ENCODE peak calls at places on chromosome 16, in seven cellular contexts. D is heart left ventricle, K is IMR-90, Y is HCT116, L is esophagus squamous epithelium, C is breast epithelium, S is transverse colon. B is an unnamed sample.

GRCh38 chr16:67235816-67236547 is 9.1 kb downstream of the TMEM208 start:
- DNase-seq in D (no peak), S (no peak), C (no peak), K (no peak), L (no peak), Y (no peak), B (no peak)

GRCh38 chr16:83199012-83199411 is 572.2 kb downstream of the CDH13 start:
- DNase-seq in L (no peak), C (no peak), D (no peak), S (no peak), Y (no peak), K (no peak), B (no peak)

GRCh38 chr16:28291651-28292626 is at the start of gene SBK1:
- DNase-seq in Y (peak), C (peak), L (no peak), K (peak), D (peak), S (peak), B (peak)

GRCh38 chr16:54317306-54317705 is 30.7 kb upstream of the IRX3 start:
- DNase-seq in K (no peak), C (no peak), D (no peak), Y (no peak), S (no peak), L (no peak), B (no peak)

GRCh38 chr16:10514369-10515055 is 65.9 kb downstream of the EMP2 start:
- DNase-seq in L (no peak), S (peak), D (no peak), C (peak), K (peak), Y (peak), B (no peak)

GRCh38 chr16:65068151-65068740 is 53.6 kb downstream of the CDH11 start:
- DNase-seq in D (no peak), C (no peak), K (peak), S (no peak), Y (no peak), L (no peak), B (peak)

GRCh38 chr16:54488729-54489128 is 202.1 kb upstream of the IRX3 start:
- DNase-seq in L (no peak), K (no peak), C (no peak), Y (no peak), S (no peak), D (no peak), B (peak)

GRCh38 chr16:75079346-75079926 is 37.1 kb downstream of the LDHD start:
- DNase-seq in Y (no peak), D (no peak), S (no peak), K (no peak), C (no peak), L (no peak), B (no peak)

GRCh38 chr16:49992825-49993224 is 32.2 kb upstream of the CNEP1R1 start:
- DNase-seq in L (no peak), C (no peak), D (no peak), K (no peak), Y (no peak), S (no peak), B (no peak)

GRCh38 chr16:51508813-51509212 is 357.7 kb upstream of the SALL1 start:
- DNase-seq in L (no peak), S (no peak), K (peak), C (no peak), Y (no peak), D (no peak), B (no peak)

GRCh38 chr16:29825145-29826044 is 5.1 kb downstream of the MVP start:
- DNase-seq in D (peak), L (no peak), K (peak), Y (no peak), C (no peak), S (peak), B (no peak)

GRCh38 chr16:16019488-16019887 is 70.1 kb downstream of the ABCC1 start:
- DNase-seq in C (no peak), D (no peak), S (no peak), K (peak), Y (peak), L (no peak), B (no peak)

GRCh38 chr16:28923652-28924398 is 1.2 kb downstream of the RABEP2 start:
- DNase-seq in C (no peak), D (no peak), Y (no peak), S (peak), L (no peak), K (no peak), B (no peak)

GRCh38 chr16:47230296-47230695 is 86.6 kb upstream of the NETO2 start:
- DNase-seq in C (no peak), D (no peak), K (no peak), S (no peak), L (no peak), Y (no peak), B (no peak)

GRCh38 chr16:14232106-14232890 is 161.2 kb downstream of the MRTFB start:
- DNase-seq in K (peak), Y (no peak), S (no peak), L (no peak), D (no peak), C (no peak), B (no peak)

GRCh38 chr16:70767377-70768204 is 33.4 kb downstream of the VAC14 start:
- DNase-seq in S (no peak), L (no peak), Y (no peak), C (no peak), K (no peak), D (no peak), B (no peak)

GRCh38 chr16:66099261-66099660 is 267.2 kb upstream of the CDH5 start:
- DNase-seq in K (no peak), D (no peak), L (no peak), Y (no peak), C (no peak), S (no peak), B (no peak)

GRCh38 chr16:51150894-51151320 is at the start of gene SALL1:
- DNase-seq in K (no peak), Y (no peak), L (no peak), S (no peak), D (no peak), C (no peak), B (no peak)

GRCh38 chr16:8665529-8665928 is 8.9 kb upstream of the ABAT start:
- DNase-seq in C (no peak), D (no peak), K (no peak), Y (no peak), S (no peak), L (no peak), B (no peak)

GRCh38 chr16:57826706-57827625 is 24.7 kb upstream of the KIFC3 start:
- DNase-seq in L (no peak), D (peak), C (no peak), S (no peak), K (no peak), Y (no peak), B (no peak)

GRCh38 chr16:66131156-66131807 is 235.2 kb upstream of the CDH5 start:
- DNase-seq in C (no peak), L (no peak), S (no peak), Y (no peak), D (no peak), K (peak), B (no peak)

GRCh38 chr16:49478107-49478506 is 104.5 kb downstream of the C16orf78 start:
- DNase-seq in S (no peak), D (no peak), L (no peak), C (no peak), Y (no peak), K (no peak), B (no peak)

GRCh38 chr16:16133943-16134604 is 89.2 kb downstream of the ABCC6 start:
- DNase-seq in C (no peak), L (no peak), D (no peak), S (no peak), K (no peak), Y (no peak), B (no peak)

GRCh38 chr16:4179020-4179419 is 62.8 kb upstream of the ADCY9 start:
- DNase-seq in L (no peak), C (peak), K (peak), Y (peak), D (no peak), S (peak), B (no peak)

GRCh38 chr16:49748322-49748721 is 107.6 kb downstream of the ZNF423 start:
- DNase-seq in K (no peak), L (no peak), D (peak), S (no peak), C (peak), Y (peak), B (peak)

GRCh38 chr16:50685456-50686058 is 4.4 kb upstream of the SNX20 start:
- DNase-seq in S (no peak), C (no peak), K (no peak), L (no peak), Y (no peak), D (no peak), B (no peak)

GRCh38 chr16:70664325-70665112 is 18.2 kb downstream of the IL34 start:
- DNase-seq in K (no peak), C (no peak), S (no peak), L (no peak), D (peak), Y (no peak), B (no peak)

GRCh38 chr16:28531777-28532744 is 6.7 kb downstream of the NUPR1 start:
- DNase-seq in D (peak), S (peak), K (no peak), L (no peak), Y (peak), C (no peak), B (peak)

GRCh38 chr16:75078886-75079285 is 37.7 kb downstream of the LDHD start:
- DNase-seq in C (no peak), S (no peak), D (no peak), K (no peak), L (no peak), Y (no peak), B (no peak)

GRCh38 chr16:71479420-71479819 is 9.7 kb downstream of the ZNF19 start:
- DNase-seq in D (no peak), C (no peak), Y (no peak), L (no peak), S (peak), K (peak), B (no peak)

GRCh38 chr16:4338125-4338582 is 13.0 kb downstream of the PAM16 start:
- DNase-seq in C (no peak), Y (no peak), K (no peak), S (no peak), D (no peak), L (no peak), B (no peak)

GRCh38 chr16:31875112-31875803 is 1.7 kb downstream of the ZNF267 start:
- DNase-seq in K (peak), C (no peak), S (no peak), Y (no peak), L (no peak), D (no peak), B (no peak)

GRCh38 chr16:83953796-83954576 is 946 bp downstream of the OSGIN1 start:
- DNase-seq in Y (peak), K (peak), S (no peak), D (no peak), C (peak), L (no peak), B (no peak)

DNA sequence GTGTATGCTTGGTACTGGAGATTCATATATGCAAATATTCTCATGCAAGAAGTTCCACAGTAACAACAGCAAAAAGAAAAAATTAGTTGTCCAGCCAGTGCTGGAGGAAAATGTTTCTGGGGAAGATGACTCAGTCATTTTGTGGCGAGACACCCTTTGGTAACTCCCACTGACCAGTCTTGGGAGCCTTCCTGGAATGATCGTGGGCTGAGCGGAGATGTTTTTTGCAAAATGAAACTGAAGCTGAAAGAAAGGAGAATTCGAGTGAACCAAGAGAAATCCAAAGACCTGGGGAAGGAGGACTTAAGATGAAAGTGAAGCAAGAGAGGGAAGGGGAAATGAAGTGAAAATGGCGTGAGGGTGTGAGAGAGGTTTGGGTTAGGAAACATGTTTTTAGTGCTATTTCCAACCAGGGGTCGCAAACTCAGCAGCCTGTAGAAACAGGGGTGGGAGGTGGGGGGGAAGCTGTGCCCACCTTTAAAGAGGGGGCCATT is 5.2 kb downstream of the ITPRIPL2 start:
- DNase-seq in D (peak), C (peak), L (no peak), S (peak), K (peak), Y (no peak), B (no peak)
- H3K27ac ChIP-seq in D (peak), C (peak), L (peak), S (peak), K (peak), Y (peak), B (peak)

GRCh38 chr16:24218299-24218698 is 37.8 kb upstream of the CACNG3 start:
- DNase-seq in D (no peak), K (no peak), C (no peak), Y (no peak), S (no peak), L (no peak), B (no peak)
- TF ChIP-seq POLR2A in D (no peak), K (no peak), C (no peak), Y (no peak), S (no peak), L (no peak), B (no peak)

DNA sequence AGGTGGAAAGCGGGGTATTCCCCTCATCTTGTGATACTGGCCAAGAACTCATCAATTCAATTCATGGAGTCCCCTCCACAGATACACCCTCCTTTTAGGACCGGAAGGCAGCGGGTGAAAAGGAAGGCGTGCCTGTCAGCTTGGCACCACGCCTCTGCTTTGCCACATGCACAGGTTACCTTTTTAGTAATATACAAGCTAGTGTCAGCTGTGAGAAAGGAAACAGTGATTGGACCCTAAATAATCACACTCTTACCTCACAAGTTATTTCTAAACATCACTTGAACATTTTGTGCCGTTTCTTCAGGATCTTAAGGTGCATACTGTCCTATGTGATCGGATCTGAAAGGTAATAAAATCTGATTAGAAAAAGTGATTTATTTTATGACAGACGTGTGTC is 15.7 kb downstream of the ZDHHC7 start:
- DNase-seq in K (no peak), Y (no peak), L (no peak), D (no peak), S (no peak), C (no peak), B (no peak)
- H3K27ac ChIP-seq in K (peak), Y (no peak), L (peak), D (no peak), S (peak), C (peak), B (peak)

GRCh38 chr16:1782408-1783247 is at the start of the genes NUBP2 and SPSB3:
- DNase-seq in D (peak), K (peak), L (peak), Y (peak), S (peak), C (peak), B (peak)
- TF ChIP-seq POLR2A in D (peak), K (no peak), L (no peak), Y (no peak), S (peak), C (no peak), B (peak)

GRCh38 chr16:87461466-87461975 is 31.3 kb downstream of the ZCCHC14 start:
- DNase-seq in L (no peak), S (peak), C (peak), Y (peak), K (no peak), D (peak), B (peak)
- H3K27ac ChIP-seq in L (peak), S (peak), C (peak), Y (no peak), K (no peak), D (no peak), B (no peak)

GRCh38 chr16:89922477-89922883 is 662 bp upstream of the TUBB3 start:
- DNase-seq in D (peak), C (no peak), K (peak), S (peak), Y (peak), L (peak), B (no peak)
- TF ChIP-seq POLR2A in D (no peak), C (no peak), K (no peak), S (no peak), Y (peak), L (no peak), B (no peak)

DNA sequence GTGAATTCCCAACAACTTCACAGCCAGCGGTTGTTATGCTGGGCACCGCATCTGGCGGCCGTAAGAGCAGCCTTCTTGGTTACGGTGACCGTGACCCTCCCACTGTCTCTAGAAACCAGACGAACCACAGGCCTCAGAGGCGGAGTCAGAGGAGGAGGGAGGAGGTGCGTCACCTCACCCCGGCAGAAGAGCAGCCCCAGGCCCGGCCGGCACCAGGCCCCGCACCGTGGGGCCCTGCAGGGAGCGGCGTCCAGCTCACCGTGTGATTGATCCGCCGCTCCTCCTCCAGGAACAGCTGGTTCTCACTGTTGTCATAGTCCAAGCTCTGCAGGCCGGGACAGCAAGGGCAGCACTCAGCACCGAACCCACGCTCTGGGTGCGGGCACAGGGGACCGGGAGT is 13.7 kb downstream of the CLCN7 start:
- DNase-seq in S (no peak), Y (no peak), L (no peak), K (no peak), C (no peak), D (no peak), B (no peak)
- H3K27ac ChIP-seq in S (peak), Y (no peak), L (no peak), K (no peak), C (no peak), D (no peak), B (no peak)

DNA sequence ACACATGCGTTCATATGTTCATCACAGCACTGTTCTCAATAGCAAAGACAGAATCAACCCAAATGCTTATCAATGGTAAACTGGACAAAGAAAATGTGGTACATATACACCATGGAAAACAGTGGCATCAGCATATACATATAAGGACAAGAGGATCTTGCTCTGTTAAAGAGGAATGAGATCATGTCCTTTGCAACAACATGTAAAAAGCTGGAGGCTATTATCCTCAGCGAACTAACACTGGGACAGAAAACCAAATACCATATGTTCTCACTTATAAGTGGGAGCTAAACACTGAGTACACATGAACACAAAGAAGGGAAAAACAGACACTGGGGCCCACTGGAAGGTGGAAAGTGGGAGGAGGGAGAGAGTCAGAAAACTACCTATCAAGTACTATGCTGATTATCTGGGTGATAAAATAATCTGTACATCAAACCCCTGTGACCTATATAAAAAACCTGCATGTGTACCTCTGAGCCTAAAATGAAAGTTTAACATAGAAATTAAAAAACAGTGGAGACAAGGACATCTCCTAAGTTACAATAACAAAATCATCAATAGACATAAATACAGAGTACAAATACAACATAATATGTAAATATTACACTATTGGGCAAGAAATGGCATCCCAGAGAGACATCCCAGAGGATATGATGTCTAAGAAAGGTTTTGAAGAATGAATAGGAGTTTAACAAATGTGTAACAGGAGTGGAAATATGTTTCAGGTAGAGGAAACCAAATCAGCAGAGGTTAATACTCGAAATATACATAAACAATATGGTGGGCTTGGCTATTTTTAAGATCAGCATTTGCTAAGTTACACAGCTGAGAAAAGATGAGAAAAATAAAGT is 447.5 kb upstream of the MAF start:
- DNase-seq in L (no peak), C (no peak), Y (no peak), S (no peak), K (no peak), D (no peak), B (no peak)
- TF ChIP-seq POLR2A in L (no peak), C (no peak), Y (no peak), S (no peak), K (no peak), D (no peak), B (no peak)

DNA sequence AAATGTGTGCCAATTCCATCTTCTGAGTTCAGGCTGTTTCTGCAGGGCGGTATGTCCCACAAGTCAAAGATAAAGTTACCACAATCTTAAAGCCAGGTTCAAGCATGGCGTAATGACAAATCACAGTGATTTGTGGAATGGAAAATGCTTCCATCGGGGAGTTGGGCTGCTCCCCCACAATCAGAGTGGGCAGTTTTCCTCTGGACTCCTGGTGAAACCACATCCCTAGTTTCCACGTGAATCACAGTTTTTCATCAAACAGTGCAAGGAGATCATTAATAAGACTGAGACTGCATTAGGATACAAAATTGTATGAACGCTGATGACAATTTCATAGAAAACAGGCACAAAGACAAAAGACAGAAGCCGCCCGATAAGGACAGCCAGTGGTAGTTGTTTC is 3.5 kb downstream of the LITAF start:
- DNase-seq in C (no peak), Y (no peak), S (no peak), D (no peak), K (peak), L (no peak), B (no peak)
- H3K27ac ChIP-seq in C (peak), Y (no peak), S (peak), D (no peak), K (no peak), L (peak), B (peak)